ENCODE peak calls at places on chromosomes 3 and 15, in nine cellular contexts. O is NCI-H187 treated with DMSO at 0.1 percent for 48 hours; W is NCI-H1436; L is astrocyte; Y is GM23248; B is OCI-LY7; V is activated CD8-positive, alpha-beta memory T cell treated with anti-CD3 and anti-CD28 coated beads, Interleukin-2, amount 50 U/mL, for 4 hours; G is HEK293T; T is AG09319. S is an unnamed sample.

GRCh38 chr3:102163039-102163817 is 271.6 kb upstream of the ZPLD1 start:
- DNase-seq in L (peak), G (peak), V (no peak), B (no peak), O (no peak), T (no peak), Y (peak), W (peak), S (no peak)

GRCh38 chr3:188620752-188621151 is 466.8 kb downstream of the LPP start:
- DNase-seq in L (no peak), T (no peak), W (no peak), O (no peak), G (no peak), V (no peak), B (no peak), Y (no peak), S (no peak)

GRCh38 chr3:128911911-128912310 is 32.5 kb downstream of the ACAD9 start:
- DNase-seq in O (no peak), W (no peak), T (no peak), B (no peak), V (no peak), G (no peak), L (no peak), Y (no peak), S (no peak)

GRCh38 chr3:126448893-126449180 is 26.9 kb downstream of the ZXDC start:
- DNase-seq in T (no peak), V (no peak), B (no peak), O (no peak), G (no peak), Y (no peak), L (no peak), W (no peak), S (no peak)

GRCh38 chr15:43794269-43795037 is 2.3 kb downstream of the SERF2 start:
- DNase-seq in G (no peak), O (no peak), T (no peak), V (no peak), W (no peak), L (peak), B (no peak), Y (peak), S (no peak)

GRCh38 chr15:63374686-63375520 is 6.7 kb downstream of the CA12 start:
- DNase-seq in L (peak), T (no peak), G (no peak), W (no peak), V (no peak), B (no peak), Y (peak), O (no peak), S (no peak)

GRCh38 chr15:50850003-50850402 is 58.5 kb upstream of the AP4E1 start:
- DNase-seq in V (no peak), G (no peak), O (no peak), Y (no peak), L (no peak), T (no peak), W (no peak), B (no peak), S (no peak)

GRCh38 chr3:187196573-187197094 is 652 bp upstream of the RTP1 start:
- DNase-seq in B (no peak), Y (no peak), L (no peak), T (no peak), O (no peak), G (no peak), V (no peak), W (no peak), S (peak)

GRCh38 chr3:53149699-53150098 is 11.3 kb upstream of the PRKCD start:
- DNase-seq in Y (no peak), B (no peak), L (no peak), W (no peak), V (no peak), O (no peak), T (no peak), G (no peak), S (no peak)

GRCh38 chr15:40487816-40488682 is 17.3 kb downstream of the CHST14 start:
- DNase-seq in T (no peak), O (no peak), L (no peak), W (no peak), G (no peak), V (no peak), Y (no peak), B (no peak), S (no peak)

GRCh38 chr3:42061711-42062408 is 29.3 kb upstream of the TRAK1 start:
- DNase-seq in G (no peak), O (no peak), V (no peak), L (peak), T (peak), W (no peak), Y (peak), B (no peak), S (no peak)

GRCh38 chr15:56199038-56199437 is 44.6 kb downstream of the RFX7 start:
- DNase-seq in G (no peak), O (no peak), T (no peak), V (no peak), L (no peak), W (no peak), Y (no peak), B (no peak), S (no peak)

GRCh38 chr15:90143176-90143655 is 40.9 kb upstream of the IDH2 start:
- DNase-seq in W (peak), Y (no peak), B (peak), T (no peak), G (peak), V (peak), O (no peak), L (peak), S (peak)

GRCh38 chr15:43256341-43256740 is 10.4 kb downstream of the TGM5 start:
- DNase-seq in G (no peak), Y (no peak), T (no peak), O (no peak), V (no peak), L (no peak), W (no peak), B (no peak), S (no peak)

GRCh38 chr3:71732637-71733036 is 7.4 kb upstream of the EIF4E3 start:
- DNase-seq in Y (no peak), B (no peak), L (no peak), O (no peak), T (no peak), G (no peak), V (no peak), W (no peak), S (no peak)

GRCh38 chr3:194244167-194244566 is 107.0 kb downstream of the CPN2 start:
- DNase-seq in G (no peak), O (no peak), T (no peak), Y (no peak), V (no peak), B (no peak), L (no peak), W (no peak), S (no peak)

GRCh38 chr15:74053497-74053896 is 28.9 kb downstream of the GOLGA6A start:
- DNase-seq in B (no peak), Y (no peak), O (no peak), L (no peak), G (no peak), V (no peak), W (no peak), T (no peak), S (no peak)

GRCh38 chr3:103794656-103795055 is 1359.8 kb downstream of the ZPLD1 start:
- DNase-seq in G (peak), Y (no peak), O (no peak), T (no peak), B (peak), L (no peak), W (no peak), V (no peak), S (no peak)

GRCh38 chr3:156615592-156616173 is 58.7 kb upstream of the TIPARP start:
- DNase-seq in W (no peak), Y (peak), L (peak), B (no peak), T (no peak), V (no peak), O (no peak), G (no peak), S (no peak)

GRCh38 chr3:150384517-150385212 is 23.4 kb upstream of the TSC22D2 start:
- DNase-seq in B (peak), V (peak), G (peak), Y (no peak), W (no peak), L (no peak), O (no peak), T (no peak), S (no peak)